ENCODE peak calls at places on chromosomes 6 and 20, in five cellular contexts. One of them, this sample, is unnamed.

GRCh38 chr6:22108199-22108598 is 188.6 kb downstream of the PRL start:
- DNase-seq in SK-MEL-5: no peak
- DNase-seq in activated CD4-positive, alpha-beta memory T cell treated with anti-CD3 and anti-CD28 coated beads, Interleukin-2, amount 10 ng/mL, durations not matched to agents 7 days and 5 days: no peak
- DNase-seq in mammary epithelial cell: peak; percentile 12
- DNase-seq in astrocyte: peak; percentile 57
- DNase-seq in this sample: peak; percentile 67

GRCh38 chr20:25308083-25308491 is 60.2 kb downstream of the PYGB start:
- DNase-seq in SK-MEL-5: no peak
- DNase-seq in activated CD4-positive, alpha-beta memory T cell treated with anti-CD3 and anti-CD28 coated beads, Interleukin-2, amount 10 ng/mL, durations not matched to agents 7 days and 5 days: no peak
- DNase-seq in mammary epithelial cell: no peak
- DNase-seq in astrocyte: no peak
- DNase-seq in this sample: no peak

GRCh38 chr6:137775192-137775591 is 91.9 kb upstream of the TNFAIP3 start:
- DNase-seq in SK-MEL-5: peak; percentile 16
- DNase-seq in activated CD4-positive, alpha-beta memory T cell treated with anti-CD3 and anti-CD28 coated beads, Interleukin-2, amount 10 ng/mL, durations not matched to agents 7 days and 5 days: no peak
- DNase-seq in mammary epithelial cell: peak; percentile 22
- DNase-seq in astrocyte: no peak
- DNase-seq in this sample: no peak

GRCh38 chr6:12163149-12163548 is 127.0 kb upstream of the EDN1 start:
- DNase-seq in SK-MEL-5: no peak
- DNase-seq in activated CD4-positive, alpha-beta memory T cell treated with anti-CD3 and anti-CD28 coated beads, Interleukin-2, amount 10 ng/mL, durations not matched to agents 7 days and 5 days: peak; percentile 74
- DNase-seq in mammary epithelial cell: no peak
- DNase-seq in astrocyte: no peak
- DNase-seq in this sample: peak; percentile 27

GRCh38 chr6:117264487-117265424 is 602 bp upstream of the VGLL2 start:
- DNase-seq in SK-MEL-5: no peak
- DNase-seq in activated CD4-positive, alpha-beta memory T cell treated with anti-CD3 and anti-CD28 coated beads, Interleukin-2, amount 10 ng/mL, durations not matched to agents 7 days and 5 days: no peak
- DNase-seq in mammary epithelial cell: peak; percentile 17
- DNase-seq in astrocyte: peak; percentile 6
- DNase-seq in this sample: peak; percentile 13

GRCh38 chr6:158545043-158545966 is 14.6 kb upstream of the TMEM181 start:
- DNase-seq in SK-MEL-5: no peak
- DNase-seq in activated CD4-positive, alpha-beta memory T cell treated with anti-CD3 and anti-CD28 coated beads, Interleukin-2, amount 10 ng/mL, durations not matched to agents 7 days and 5 days: no peak
- DNase-seq in mammary epithelial cell: no peak
- DNase-seq in astrocyte: no peak
- DNase-seq in this sample: no peak

GRCh38 chr6:84052204-84052882 is 18.8 kb downstream of the MRAP2 start:
- DNase-seq in SK-MEL-5: no peak
- DNase-seq in activated CD4-positive, alpha-beta memory T cell treated with anti-CD3 and anti-CD28 coated beads, Interleukin-2, amount 10 ng/mL, durations not matched to agents 7 days and 5 days: no peak
- DNase-seq in mammary epithelial cell: peak; percentile 30
- DNase-seq in astrocyte: peak; percentile 50
- DNase-seq in this sample: peak; percentile 10

GRCh38 chr6:105509506-105510331 is 106.8 kb upstream of the PREP start:
- DNase-seq in SK-MEL-5: peak; percentile 48
- DNase-seq in activated CD4-positive, alpha-beta memory T cell treated with anti-CD3 and anti-CD28 coated beads, Interleukin-2, amount 10 ng/mL, durations not matched to agents 7 days and 5 days: no peak
- DNase-seq in mammary epithelial cell: no peak
- DNase-seq in astrocyte: no peak
- DNase-seq in this sample: peak; percentile 13

GRCh38 chr6:108697646-108698161 is 137.0 kb downstream of the FOXO3 start:
- DNase-seq in SK-MEL-5: no peak
- DNase-seq in activated CD4-positive, alpha-beta memory T cell treated with anti-CD3 and anti-CD28 coated beads, Interleukin-2, amount 10 ng/mL, durations not matched to agents 7 days and 5 days: no peak
- DNase-seq in mammary epithelial cell: no peak
- DNase-seq in astrocyte: no peak
- DNase-seq in this sample: no peak

GRCh38 chr6:160190974-160191373 is 67.6 kb downstream of the SLC22A2 start:
- DNase-seq in SK-MEL-5: no peak
- DNase-seq in activated CD4-positive, alpha-beta memory T cell treated with anti-CD3 and anti-CD28 coated beads, Interleukin-2, amount 10 ng/mL, durations not matched to agents 7 days and 5 days: no peak
- DNase-seq in mammary epithelial cell: no peak
- DNase-seq in astrocyte: no peak
- DNase-seq in this sample: no peak

GRCh38 chr20:61310954-61311353 is 58.9 kb downstream of the CDH4 start:
- DNase-seq in SK-MEL-5: no peak
- DNase-seq in activated CD4-positive, alpha-beta memory T cell treated with anti-CD3 and anti-CD28 coated beads, Interleukin-2, amount 10 ng/mL, durations not matched to agents 7 days and 5 days: no peak
- DNase-seq in mammary epithelial cell: no peak
- DNase-seq in astrocyte: no peak
- DNase-seq in this sample: no peak

GRCh38 chr20:40283689-40284088 is 405.3 kb downstream of the MAFB start:
- DNase-seq in SK-MEL-5: no peak
- DNase-seq in activated CD4-positive, alpha-beta memory T cell treated with anti-CD3 and anti-CD28 coated beads, Interleukin-2, amount 10 ng/mL, durations not matched to agents 7 days and 5 days: no peak
- DNase-seq in mammary epithelial cell: peak; percentile 62
- DNase-seq in astrocyte: no peak
- DNase-seq in this sample: no peak

GRCh38 chr6:32244946-32245398 is 21.1 kb upstream of the NOTCH4 start:
- DNase-seq in SK-MEL-5: peak; percentile 75
- DNase-seq in activated CD4-positive, alpha-beta memory T cell treated with anti-CD3 and anti-CD28 coated beads, Interleukin-2, amount 10 ng/mL, durations not matched to agents 7 days and 5 days: peak; percentile 67
- DNase-seq in mammary epithelial cell: peak; percentile 33
- DNase-seq in astrocyte: peak; percentile 40
- DNase-seq in this sample: peak; percentile 78

GRCh38 chr6:140602843-140603242 is 1228.4 kb upstream of the CITED2 start:
- DNase-seq in SK-MEL-5: no peak
- DNase-seq in activated CD4-positive, alpha-beta memory T cell treated with anti-CD3 and anti-CD28 coated beads, Interleukin-2, amount 10 ng/mL, durations not matched to agents 7 days and 5 days: no peak
- DNase-seq in mammary epithelial cell: no peak
- DNase-seq in astrocyte: peak; percentile 60
- DNase-seq in this sample: peak; percentile 34

GRCh38 chr6:122609881-122610689 is at the start of gene PKIB:
- DNase-seq in SK-MEL-5: peak; percentile 69
- DNase-seq in activated CD4-positive, alpha-beta memory T cell treated with anti-CD3 and anti-CD28 coated beads, Interleukin-2, amount 10 ng/mL, durations not matched to agents 7 days and 5 days: peak; percentile 47
- DNase-seq in mammary epithelial cell: peak; percentile 87
- DNase-seq in astrocyte: peak; percentile 71
- DNase-seq in this sample: peak; percentile 33

GRCh38 chr20:9514461-9515210 is at the start of gene LAMP5:
- DNase-seq in SK-MEL-5: no peak
- DNase-seq in activated CD4-positive, alpha-beta memory T cell treated with anti-CD3 and anti-CD28 coated beads, Interleukin-2, amount 10 ng/mL, durations not matched to agents 7 days and 5 days: no peak
- DNase-seq in mammary epithelial cell: no peak
- DNase-seq in astrocyte: peak; percentile 17
- DNase-seq in this sample: no peak

GRCh38 chr6:31042801-31043200 is 32.5 kb downstream of the MUC22 start:
- DNase-seq in SK-MEL-5: peak; percentile 76
- DNase-seq in activated CD4-positive, alpha-beta memory T cell treated with anti-CD3 and anti-CD28 coated beads, Interleukin-2, amount 10 ng/mL, durations not matched to agents 7 days and 5 days: no peak
- DNase-seq in mammary epithelial cell: peak; percentile 57
- DNase-seq in astrocyte: peak; percentile 31
- DNase-seq in this sample: peak; percentile 62

GRCh38 chr6:4806308-4807190 is 30.3 kb downstream of the CDYL start:
- DNase-seq in SK-MEL-5: no peak
- DNase-seq in activated CD4-positive, alpha-beta memory T cell treated with anti-CD3 and anti-CD28 coated beads, Interleukin-2, amount 10 ng/mL, durations not matched to agents 7 days and 5 days: no peak
- DNase-seq in mammary epithelial cell: peak; percentile 18
- DNase-seq in astrocyte: no peak
- DNase-seq in this sample: no peak

GRCh38 chr20:32831982-32832381 is 12.2 kb downstream of the MAPRE1 start:
- DNase-seq in SK-MEL-5: no peak
- DNase-seq in activated CD4-positive, alpha-beta memory T cell treated with anti-CD3 and anti-CD28 coated beads, Interleukin-2, amount 10 ng/mL, durations not matched to agents 7 days and 5 days: no peak
- DNase-seq in mammary epithelial cell: no peak
- DNase-seq in astrocyte: no peak
- DNase-seq in this sample: no peak

GRCh38 chr6:1965596-1966224 is 279.7 kb downstream of the GMDS start:
- DNase-seq in SK-MEL-5: no peak
- DNase-seq in activated CD4-positive, alpha-beta memory T cell treated with anti-CD3 and anti-CD28 coated beads, Interleukin-2, amount 10 ng/mL, durations not matched to agents 7 days and 5 days: no peak
- DNase-seq in mammary epithelial cell: no peak
- DNase-seq in astrocyte: no peak
- DNase-seq in this sample: no peak

GRCh38 chr6:52415333-52415732 is 4.8 kb upstream of the EFHC1 start:
- DNase-seq in SK-MEL-5: no peak
- DNase-seq in activated CD4-positive, alpha-beta memory T cell treated with anti-CD3 and anti-CD28 coated beads, Interleukin-2, amount 10 ng/mL, durations not matched to agents 7 days and 5 days: no peak
- DNase-seq in mammary epithelial cell: no peak
- DNase-seq in astrocyte: no peak
- DNase-seq in this sample: no peak

GRCh38 chr20:1469925-1470571 is 3.4 kb upstream of the NSFL1C start:
- DNase-seq in SK-MEL-5: peak; percentile 93
- DNase-seq in activated CD4-positive, alpha-beta memory T cell treated with anti-CD3 and anti-CD28 coated beads, Interleukin-2, amount 10 ng/mL, durations not matched to agents 7 days and 5 days: peak; percentile 39
- DNase-seq in mammary epithelial cell: peak; percentile 99
- DNase-seq in astrocyte: peak; percentile 99
- DNase-seq in this sample: peak; percentile 98

GRCh38 chr6:18276610-18277009 is 12.3 kb upstream of the DEK start:
- DNase-seq in SK-MEL-5: no peak
- DNase-seq in activated CD4-positive, alpha-beta memory T cell treated with anti-CD3 and anti-CD28 coated beads, Interleukin-2, amount 10 ng/mL, durations not matched to agents 7 days and 5 days: no peak
- DNase-seq in mammary epithelial cell: peak; percentile 42
- DNase-seq in astrocyte: no peak
- DNase-seq in this sample: no peak

GRCh38 chr6:68279793-68280557 is 355.1 kb upstream of the ADGRB3 start:
- DNase-seq in SK-MEL-5: peak; percentile 34
- DNase-seq in activated CD4-positive, alpha-beta memory T cell treated with anti-CD3 and anti-CD28 coated beads, Interleukin-2, amount 10 ng/mL, durations not matched to agents 7 days and 5 days: no peak
- DNase-seq in mammary epithelial cell: no peak
- DNase-seq in astrocyte: peak; percentile 72
- DNase-seq in this sample: peak; percentile 64

GRCh38 chr6:159106627-159107241 is 61.9 kb upstream of the TAGAP start:
- DNase-seq in SK-MEL-5: peak; percentile 60
- DNase-seq in activated CD4-positive, alpha-beta memory T cell treated with anti-CD3 and anti-CD28 coated beads, Interleukin-2, amount 10 ng/mL, durations not matched to agents 7 days and 5 days: peak; percentile 95
- DNase-seq in mammary epithelial cell: peak; percentile 36
- DNase-seq in astrocyte: peak; percentile 54
- DNase-seq in this sample: peak; percentile 68

GRCh38 chr6:116446399-116446798 is 14.8 kb upstream of the CALHM6 start:
- DNase-seq in SK-MEL-5: no peak
- DNase-seq in activated CD4-positive, alpha-beta memory T cell treated with anti-CD3 and anti-CD28 coated beads, Interleukin-2, amount 10 ng/mL, durations not matched to agents 7 days and 5 days: no peak
- DNase-seq in mammary epithelial cell: peak; percentile 83
- DNase-seq in astrocyte: peak; percentile 53
- DNase-seq in this sample: peak; percentile 64

GRCh38 chr6:16028966-16029365 is 99.9 kb upstream of the MYLIP start:
- DNase-seq in SK-MEL-5: no peak
- DNase-seq in activated CD4-positive, alpha-beta memory T cell treated with anti-CD3 and anti-CD28 coated beads, Interleukin-2, amount 10 ng/mL, durations not matched to agents 7 days and 5 days: no peak
- DNase-seq in mammary epithelial cell: no peak
- DNase-seq in astrocyte: no peak
- DNase-seq in this sample: no peak

GRCh38 chr6:53238311-53238710 is 89.7 kb upstream of the GCM1 start:
- DNase-seq in SK-MEL-5: peak; percentile 62
- DNase-seq in activated CD4-positive, alpha-beta memory T cell treated with anti-CD3 and anti-CD28 coated beads, Interleukin-2, amount 10 ng/mL, durations not matched to agents 7 days and 5 days: no peak
- DNase-seq in mammary epithelial cell: no peak
- DNase-seq in astrocyte: no peak
- DNase-seq in this sample: no peak

GRCh38 chr6:163915131-163915530 is 500.6 kb downstream of the QKI start:
- DNase-seq in SK-MEL-5: no peak
- DNase-seq in activated CD4-positive, alpha-beta memory T cell treated with anti-CD3 and anti-CD28 coated beads, Interleukin-2, amount 10 ng/mL, durations not matched to agents 7 days and 5 days: no peak
- DNase-seq in mammary epithelial cell: no peak
- DNase-seq in astrocyte: no peak
- DNase-seq in this sample: no peak

GRCh38 chr6:2546941-2547716 is 203.6 kb downstream of the MYLK4 start:
- DNase-seq in SK-MEL-5: no peak
- DNase-seq in activated CD4-positive, alpha-beta memory T cell treated with anti-CD3 and anti-CD28 coated beads, Interleukin-2, amount 10 ng/mL, durations not matched to agents 7 days and 5 days: no peak
- DNase-seq in mammary epithelial cell: no peak
- DNase-seq in astrocyte: no peak
- DNase-seq in this sample: peak; percentile 7

GRCh38 chr20:35302421-35303335 is 10.5 kb upstream of the FAM83C start:
- DNase-seq in SK-MEL-5: peak; percentile 54
- DNase-seq in activated CD4-positive, alpha-beta memory T cell treated with anti-CD3 and anti-CD28 coated beads, Interleukin-2, amount 10 ng/mL, durations not matched to agents 7 days and 5 days: no peak
- DNase-seq in mammary epithelial cell: peak; percentile 88
- DNase-seq in astrocyte: peak; percentile 78
- DNase-seq in this sample: no peak

GRCh38 chr20:25247100-25247665 is 702 bp upstream of the PYGB start:
- DNase-seq in SK-MEL-5: peak; percentile 75
- DNase-seq in activated CD4-positive, alpha-beta memory T cell treated with anti-CD3 and anti-CD28 coated beads, Interleukin-2, amount 10 ng/mL, durations not matched to agents 7 days and 5 days: peak; percentile 22
- DNase-seq in mammary epithelial cell: peak; percentile 59
- DNase-seq in astrocyte: peak; percentile 41
- DNase-seq in this sample: peak; percentile 39

GRCh38 chr20:33079267-33079666 is at the start of gene BPIFB4:
- DNase-seq in SK-MEL-5: no peak
- DNase-seq in activated CD4-positive, alpha-beta memory T cell treated with anti-CD3 and anti-CD28 coated beads, Interleukin-2, amount 10 ng/mL, durations not matched to agents 7 days and 5 days: no peak
- DNase-seq in mammary epithelial cell: peak; percentile 1
- DNase-seq in astrocyte: peak; percentile 25
- DNase-seq in this sample: no peak

GRCh38 chr20:62774762-62775161 is 21.5 kb upstream of the MRGBP start:
- DNase-seq in SK-MEL-5: no peak
- DNase-seq in activated CD4-positive, alpha-beta memory T cell treated with anti-CD3 and anti-CD28 coated beads, Interleukin-2, amount 10 ng/mL, durations not matched to agents 7 days and 5 days: no peak
- DNase-seq in mammary epithelial cell: no peak
- DNase-seq in astrocyte: no peak
- DNase-seq in this sample: no peak

GRCh38 chr20:8153281-8153908 is 21.3 kb downstream of the PLCB1 start:
- DNase-seq in SK-MEL-5: no peak
- DNase-seq in activated CD4-positive, alpha-beta memory T cell treated with anti-CD3 and anti-CD28 coated beads, Interleukin-2, amount 10 ng/mL, durations not matched to agents 7 days and 5 days: no peak
- DNase-seq in mammary epithelial cell: no peak
- DNase-seq in astrocyte: no peak
- DNase-seq in this sample: no peak

GRCh38 chr6:169188051-169188863 is 65.4 kb downstream of the THBS2 start:
- DNase-seq in SK-MEL-5: no peak
- DNase-seq in activated CD4-positive, alpha-beta memory T cell treated with anti-CD3 and anti-CD28 coated beads, Interleukin-2, amount 10 ng/mL, durations not matched to agents 7 days and 5 days: no peak
- DNase-seq in mammary epithelial cell: peak; percentile 83
- DNase-seq in astrocyte: peak; percentile 99
- DNase-seq in this sample: peak; percentile 94

GRCh38 chr6:116451916-116452315 is 9.3 kb upstream of the CALHM6 start:
- DNase-seq in SK-MEL-5: no peak
- DNase-seq in activated CD4-positive, alpha-beta memory T cell treated with anti-CD3 and anti-CD28 coated beads, Interleukin-2, amount 10 ng/mL, durations not matched to agents 7 days and 5 days: no peak
- DNase-seq in mammary epithelial cell: peak; percentile 34
- DNase-seq in astrocyte: no peak
- DNase-seq in this sample: no peak

GRCh38 chr6:6591778-6592388 is 3.4 kb downstream of the LY86 start:
- DNase-seq in SK-MEL-5: no peak
- DNase-seq in activated CD4-positive, alpha-beta memory T cell treated with anti-CD3 and anti-CD28 coated beads, Interleukin-2, amount 10 ng/mL, durations not matched to agents 7 days and 5 days: no peak
- DNase-seq in mammary epithelial cell: no peak
- DNase-seq in astrocyte: no peak
- DNase-seq in this sample: no peak

GRCh38 chr20:62025832-62026563 is 39.7 kb downstream of the TAF4 start:
- DNase-seq in SK-MEL-5: no peak
- DNase-seq in activated CD4-positive, alpha-beta memory T cell treated with anti-CD3 and anti-CD28 coated beads, Interleukin-2, amount 10 ng/mL, durations not matched to agents 7 days and 5 days: no peak
- DNase-seq in mammary epithelial cell: no peak
- DNase-seq in astrocyte: peak; percentile 20
- DNase-seq in this sample: peak; percentile 74